ENCODE peak calls at places on chromosomes 7 and 10, in seven cellular contexts. K, E, A, W, L, B and J are unnamed samples.

GRCh38 chr7:2432910-2433712 is 29.7 kb downstream of the CHST12 start:
- DNase-seq in B (no peak), A (no peak), K (no peak), W (no peak), L (no peak), E (no peak), J (no peak)

GRCh38 chr7:88091988-88092675 is 127.7 kb downstream of the SRI start:
- DNase-seq in E (no peak), K (peak), W (no peak), B (no peak), L (no peak), A (no peak), J (no peak)

GRCh38 chr7:76282344-76283253 is 19.9 kb upstream of the HSPB1 start:
- DNase-seq in W (no peak), E (no peak), A (no peak), L (no peak), K (peak), B (no peak), J (no peak)

GRCh38 chr7:140155428-140155827 is 21.4 kb downstream of the KDM7A start:
- DNase-seq in A (no peak), B (no peak), L (no peak), K (peak), W (no peak), E (no peak), J (no peak)

GRCh38 chr10:132632851-132633684 is 95.5 kb downstream of the INPP5A start:
- DNase-seq in E (no peak), B (no peak), K (no peak), W (no peak), A (peak), L (no peak), J (no peak)

GRCh38 chr7:144565586-144565985 is 162.1 kb upstream of the NOBOX start:
- DNase-seq in E (no peak), W (no peak), L (no peak), A (no peak), B (no peak), K (no peak), J (no peak)

GRCh38 chr7:145009866-145010265 is 174.0 kb upstream of the TPK1 start:
- DNase-seq in A (no peak), K (no peak), W (no peak), E (no peak), L (no peak), B (no peak), J (no peak)

GRCh38 chr7:3300221-3300650 is 816 bp upstream of the SDK1 start:
- DNase-seq in K (peak), L (no peak), A (no peak), W (no peak), B (no peak), E (peak), J (peak)

GRCh38 chr10:87538092-87538795 is 33.6 kb downstream of the MINPP1 start:
- DNase-seq in A (no peak), W (no peak), B (no peak), K (no peak), E (no peak), L (no peak), J (no peak)

GRCh38 chr7:70797109-70797514 is 334.8 kb upstream of the GALNT17 start:
- DNase-seq in W (no peak), E (no peak), K (peak), B (no peak), L (no peak), A (no peak), J (peak)

GRCh38 chr7:29596593-29597178 is 33.1 kb downstream of the PRR15 start:
- DNase-seq in L (no peak), A (no peak), E (no peak), W (no peak), K (no peak), B (no peak), J (peak)

GRCh38 chr7:121000091-121000983 is 11.8 kb downstream of the CPED1 start:
- DNase-seq in B (no peak), L (no peak), A (no peak), E (no peak), W (no peak), K (no peak), J (no peak)

GRCh38 chr10:75466886-75467285 is 35.5 kb downstream of the LRMDA start:
- DNase-seq in K (no peak), B (no peak), A (no peak), W (no peak), E (no peak), L (no peak), J (peak)

GRCh38 chr7:77327932-77328628 is 88.1 kb downstream of the GSAP start:
- DNase-seq in B (no peak), E (no peak), A (no peak), K (no peak), W (no peak), L (no peak), J (no peak)

GRCh38 chr7:28939367-28939766 is 18.8 kb downstream of the TRIL start:
- DNase-seq in W (no peak), A (no peak), L (no peak), E (peak), K (no peak), B (no peak), J (peak)

GRCh38 chr7:101657171-101657570 is 28.1 kb upstream of the MYL10 start:
- DNase-seq in K (no peak), B (no peak), L (no peak), A (no peak), W (no peak), E (no peak), J (no peak)

GRCh38 chr10:118981946-118982345 is 47.6 kb upstream of the NANOS1 start:
- DNase-seq in E (no peak), L (no peak), A (peak), B (no peak), W (no peak), K (no peak), J (peak)

GRCh38 chr10:79223346-79224048 is 123.8 kb upstream of the PPIF start:
- DNase-seq in L (no peak), A (no peak), B (peak), W (peak), E (no peak), K (peak), J (no peak)

GRCh38 chr10:97540669-97541500 is 31.7 kb upstream of the ANKRD2 start:
- DNase-seq in B (no peak), L (no peak), K (no peak), E (no peak), A (no peak), W (no peak), J (no peak)

GRCh38 chr10:79299397-79300370 is 47.6 kb upstream of the PPIF start:
- DNase-seq in K (no peak), W (no peak), L (no peak), B (no peak), E (no peak), A (no peak), J (no peak)

GRCh38 chr7:138838166-138838565 is 40.2 kb upstream of the ATP6V0A4 start:
- DNase-seq in B (no peak), L (no peak), K (no peak), A (no peak), W (no peak), E (no peak), J (no peak)

GRCh38 chr7:98509836-98510235 is 107.2 kb upstream of the NPTX2 start:
- DNase-seq in L (no peak), W (no peak), B (no peak), E (no peak), K (no peak), A (no peak), J (no peak)

GRCh38 chr10:98339790-98340189 is 71.8 kb upstream of the LOXL4 start:
- DNase-seq in L (peak), E (no peak), B (no peak), A (no peak), W (peak), K (no peak), J (no peak)

GRCh38 chr7:73901823-73902597 is 41.1 kb downstream of the TMEM270 start:
- DNase-seq in E (no peak), W (no peak), L (no peak), B (no peak), K (peak), A (peak), J (no peak)

GRCh38 chr7:123748171-123748733 is 551 bp downstream of the WASL start:
- DNase-seq in L (no peak), E (no peak), K (peak), W (peak), B (peak), A (peak), J (no peak)

GRCh38 chr10:71036586-71036985 is 148.2 kb upstream of the PCBD1 start:
- DNase-seq in A (no peak), E (no peak), K (no peak), W (no peak), L (no peak), B (no peak), J (no peak)

GRCh38 chr10:79487296-79488194 is 24.8 kb upstream of the EIF5AL1 start:
- DNase-seq in E (peak), L (no peak), B (peak), W (peak), A (no peak), K (peak), J (no peak)

GRCh38 chr7:76513817-76514799 is 3.8 kb downstream of the UPK3B start:
- DNase-seq in K (no peak), W (no peak), A (peak), L (no peak), E (no peak), B (no peak), J (no peak)

GRCh38 chr10:97116534-97117162 is 69.1 kb downstream of the SLIT1 start:
- DNase-seq in B (no peak), W (no peak), L (no peak), A (no peak), E (no peak), K (no peak), J (no peak)

GRCh38 chr7:102864958-102865357 is 47.8 kb upstream of the LRRC17 start:
- DNase-seq in A (no peak), K (no peak), L (no peak), W (no peak), E (no peak), B (no peak), J (no peak)

GRCh38 chr10:101925027-101925426 is 81.4 kb upstream of the KCNIP2 start:
- DNase-seq in E (no peak), B (no peak), A (no peak), K (no peak), W (no peak), L (no peak), J (no peak)

GRCh38 chr7:106006906-106007305 is 43.8 kb downstream of the CDHR3 start:
- DNase-seq in W (no peak), K (no peak), L (no peak), B (no peak), A (peak), E (no peak), J (no peak)

GRCh38 chr10:127195041-127195506 is 1.3 kb downstream of the INSYN2A start:
- DNase-seq in B (no peak), K (peak), E (no peak), W (no peak), A (no peak), L (no peak), J (no peak)

GRCh38 chr10:70510904-70511303 is 32.3 kb downstream of the PALD1 start:
- DNase-seq in E (no peak), W (no peak), K (no peak), B (no peak), A (no peak), L (no peak), J (no peak)

DNA sequence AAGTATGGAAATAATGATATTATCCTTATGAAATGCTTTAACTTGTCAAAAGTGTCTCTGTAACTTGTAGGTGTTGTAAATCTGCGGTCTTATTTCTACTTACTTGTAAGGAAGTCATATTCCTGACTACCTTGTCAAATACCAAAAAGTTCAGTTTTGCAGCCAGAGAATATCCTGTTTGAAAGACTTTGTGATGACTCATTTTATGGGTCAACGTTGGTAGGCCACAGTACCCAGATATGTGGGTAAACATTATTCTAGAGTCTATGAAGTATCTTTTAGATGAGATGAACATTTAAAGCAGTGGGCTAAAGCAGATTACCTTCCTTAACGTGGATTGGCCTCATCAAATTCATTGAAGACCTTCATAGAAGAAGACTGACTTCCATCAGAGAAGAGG is 195.3 kb downstream of the PPP1R9A start:
- DNase-seq in L (no peak), A (no peak), B (no peak), K (no peak), W (no peak), E (peak), J (no peak)
- TF ChIP-seq POLR2AphosphoS5 in L (no peak), A (no peak), B (no peak), K (no peak), W (no peak), E (no peak), J (no peak)

DNA sequence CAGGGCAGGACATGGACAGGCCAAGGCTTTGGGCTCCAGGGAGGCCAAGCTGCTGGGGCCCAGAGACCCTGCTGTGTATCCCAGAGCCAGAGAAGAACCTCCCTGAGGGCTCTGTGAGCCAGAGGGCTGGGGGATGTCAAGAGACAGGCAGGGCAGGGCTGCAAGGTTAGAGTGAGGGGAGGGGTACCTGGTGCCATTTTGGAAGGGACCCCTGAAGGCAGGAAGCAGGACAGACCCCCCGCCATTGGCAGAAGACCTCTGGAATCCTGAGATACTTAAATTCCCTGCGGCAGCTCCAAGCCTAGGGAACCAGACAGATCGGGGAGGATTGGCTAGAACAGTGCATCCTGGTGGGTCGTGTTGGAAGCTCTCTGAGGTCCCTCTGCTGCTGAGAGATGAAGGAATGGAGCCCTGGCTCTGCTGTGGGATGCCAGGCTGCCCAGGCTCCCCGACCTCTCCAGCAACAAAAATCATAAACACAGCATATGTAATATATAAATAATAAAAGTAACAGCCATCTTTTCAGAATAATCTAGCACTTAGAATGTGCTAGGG is 75.0 kb downstream of the LHPP start:
- DNase-seq in B (no peak), E (no peak), L (no peak), K (no peak), W (no peak), A (no peak), J (no peak)
- TF ChIP-seq CTCF in B (no peak), E (no peak), L (no peak), K (no peak), W (no peak), A (no peak), J (no peak)

DNA sequence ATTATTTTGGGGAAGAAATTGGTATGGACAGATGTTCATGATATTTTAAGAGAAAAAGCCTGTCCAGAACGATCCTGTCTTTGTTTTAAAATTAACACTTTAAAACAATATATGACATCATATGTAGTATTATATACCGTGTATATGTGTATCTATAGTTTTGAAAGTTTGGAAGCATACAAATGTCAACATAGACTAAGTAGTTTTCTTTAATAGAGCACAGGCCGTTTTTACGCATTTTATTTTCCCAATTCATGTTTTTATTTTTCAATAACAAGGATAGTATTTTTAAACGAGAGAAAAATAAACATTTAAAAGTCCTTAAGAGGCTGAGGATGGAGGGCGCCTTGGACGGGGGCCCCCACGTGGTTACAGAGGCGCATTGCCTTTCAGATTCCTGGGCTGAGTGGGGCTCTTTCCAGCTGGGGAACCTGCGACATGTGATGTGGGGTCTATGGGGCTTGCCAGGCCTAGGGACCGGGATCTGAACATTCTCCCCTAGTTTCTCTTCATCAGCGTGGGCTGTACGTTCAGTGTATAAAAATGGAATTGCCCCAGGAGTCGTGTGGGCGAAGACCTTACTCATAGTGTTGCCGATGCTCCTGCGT is 127.8 kb upstream of the ZNF746 start:
- DNase-seq in L (no peak), K (peak), A (no peak), W (peak), B (peak), E (peak), J (no peak)
- TF ChIP-seq EP300 in L (no peak), K (no peak), A (no peak), W (no peak), B (no peak), E (no peak), J (no peak)

GRCh38 chr10:73879296-73880173 is 5.2 kb upstream of the CAMK2G start:
- DNase-seq in W (peak), B (peak), L (no peak), K (peak), E (peak), A (peak), J (peak)
- TF ChIP-seq POLR2AphosphoS5 in W (no peak), B (peak), L (no peak), K (no peak), E (no peak), A (no peak), J (peak)

DNA sequence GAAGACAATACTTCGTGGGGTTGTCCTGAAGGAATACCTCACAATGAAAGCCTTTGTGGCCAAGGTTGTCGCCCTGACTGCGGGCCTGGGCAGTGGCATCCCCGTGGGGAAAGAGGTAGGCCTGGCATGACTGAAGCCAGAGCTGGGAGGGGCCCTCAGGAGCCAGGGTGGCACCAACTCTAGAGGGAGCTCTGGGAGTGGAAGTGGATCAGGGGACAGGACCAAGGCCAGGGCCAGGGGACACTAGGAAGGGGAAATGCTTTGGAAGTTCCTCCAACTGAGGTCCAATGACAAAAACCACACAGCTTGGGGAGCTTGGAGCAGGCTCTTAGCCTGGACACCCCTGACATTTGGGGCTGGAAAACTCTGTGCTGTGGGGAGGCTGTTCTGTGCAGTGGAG is 5.8 kb downstream of the CLCN1 start:
- DNase-seq in B (peak), K (no peak), A (no peak), W (peak), E (no peak), L (no peak), J (no peak)
- TF ChIP-seq CTCF in B (no peak), K (no peak), A (no peak), W (peak), E (peak), L (peak), J (no peak)

GRCh38 chr7:97005764-97006145 is 402 bp downstream of the DLX6 start:
- DNase-seq in E (peak), W (no peak), K (peak), B (no peak), A (no peak), L (no peak), J (no peak)
- TF ChIP-seq EP300 in E (no peak), W (no peak), K (no peak), B (no peak), A (no peak), L (no peak), J (no peak)

GRCh38 chr7:131507592-131508331 is 48.7 kb downstream of the PODXL start:
- DNase-seq in A (peak), E (peak), K (peak), W (peak), L (no peak), B (peak), J (peak)

GRCh38 chr7:131506597-131506996 is 49.8 kb downstream of the PODXL start:
- DNase-seq in K (no peak), L (no peak), E (no peak), A (no peak), W (no peak), B (peak), J (no peak)

GRCh38 chr7:131511071-131511470 is 45.4 kb downstream of the PODXL start:
- DNase-seq in W (no peak), B (no peak), A (no peak), K (no peak), L (no peak), E (no peak), J (peak)

GRCh38 chr7:131509781-131510180 is 46.6 kb downstream of the PODXL start:
- DNase-seq in B (no peak), K (no peak), A (no peak), L (no peak), E (no peak), W (no peak), J (no peak)

GRCh38 chr7:131509087-131509486 is 47.3 kb downstream of the PODXL start:
- DNase-seq in K (no peak), W (no peak), A (no peak), L (no peak), E (no peak), B (no peak), J (no peak)
- TF ChIP-seq POLR2AphosphoS5 in K (no peak), W (no peak), A (no peak), L (no peak), E (no peak), B (no peak), J (no peak)